ENCODE peak calls at places on chromosomes 5 and 9, in seven cellular contexts. Y is NCI-H1092, P is NCI-H774, U is iPS DF 19.7, G is AG20443, D is posterior vena cava, S is anterior cingulate cortex. J is an unnamed sample.

GRCh38 chr5:7261049-7261448 is 134.9 kb upstream of the ADCY2 start:
- DNase-seq in Y (no peak), P (peak; percentile 68), U (peak; percentile 97), G (peak; percentile 63), D (no peak), S (no peak), J (no peak)

GRCh38 chr9:135478858-135479468 is 619 bp upstream of the PPP1R26 start:
- DNase-seq in Y (no peak), P (peak; percentile 27), U (no peak), G (peak; percentile 67), D (no peak), S (peak; percentile 57), J (no peak)

GRCh38 chr5:53095931-53096525 is 13.5 kb downstream of the MOCS2 start:
- DNase-seq in Y (peak; percentile 3), P (peak; percentile 34), U (no peak), G (peak; percentile 61), D (no peak), S (peak; percentile 16), J (peak; percentile 11)

GRCh38 chr9:87310827-87311564 is 186.7 kb upstream of the DAPK1 start:
- DNase-seq in Y (no peak), P (no peak), U (no peak), G (no peak), D (no peak), S (no peak), J (no peak)

GRCh38 chr5:122726990-122727616 is 47.8 kb upstream of the SNX2 start:
- DNase-seq in Y (no peak), P (no peak), U (no peak), G (peak; percentile 72), D (no peak), S (no peak), J (no peak)

GRCh38 chr5:58074222-58074621 is 385.7 kb downstream of the PLK2 start:
- DNase-seq in Y (no peak), P (no peak), U (no peak), G (no peak), D (no peak), S (no peak), J (no peak)

GRCh38 chr9:109277451-109277850 is 43.4 kb downstream of the EPB41L4B start:
- DNase-seq in Y (no peak), P (no peak), U (no peak), G (no peak), D (no peak), S (no peak), J (no peak)

GRCh38 chr5:15263406-15263805 is 236.6 kb upstream of the FBXL7 start:
- DNase-seq in Y (no peak), P (no peak), U (no peak), G (no peak), D (no peak), S (no peak), J (no peak)

GRCh38 chr9:35569206-35569605 is 35.9 kb upstream of the TESK1 start:
- DNase-seq in Y (no peak), P (no peak), U (no peak), G (no peak), D (no peak), S (no peak), J (no peak)

GRCh38 chr5:39169081-39169480 is 50.3 kb downstream of the FYB1 start:
- DNase-seq in Y (no peak), P (no peak), U (no peak), G (peak; percentile 21), D (no peak), S (no peak), J (no peak)

GRCh38 chr5:150103678-150104549 is 17.6 kb upstream of the CSF1R start:
- DNase-seq in Y (no peak), P (no peak), U (no peak), G (no peak), D (peak; percentile 70), S (no peak), J (no peak)

GRCh38 chr9:121292801-121293241 is 24.9 kb downstream of the GSN start:
- DNase-seq in Y (no peak), P (no peak), U (no peak), G (no peak), D (no peak), S (no peak), J (no peak)

GRCh38 chr5:135651156-135651555 is 72.4 kb upstream of the CXCL14 start:
- DNase-seq in Y (no peak), P (no peak), U (no peak), G (no peak), D (no peak), S (no peak), J (no peak)

GRCh38 chr9:91949946-91950664 is at the start of gene ROR2:
- DNase-seq in Y (peak; percentile 22), P (peak; percentile 87), U (no peak), G (peak; percentile 84), D (no peak), S (no peak), J (peak; percentile 69)

GRCh38 chr9:15433661-15434060 is 11.0 kb downstream of the SNAPC3 start:
- DNase-seq in Y (no peak), P (no peak), U (no peak), G (no peak), D (no peak), S (no peak), J (no peak)

GRCh38 chr5:169742773-169743296 is 105.8 kb downstream of the DOCK2 start:
- DNase-seq in Y (no peak), P (no peak), U (no peak), G (peak; percentile 79), D (no peak), S (peak; percentile 7), J (no peak)

GRCh38 chr5:180918380-180918779 is 19.4 kb downstream of the BTNL8 start:
- DNase-seq in Y (no peak), P (no peak), U (no peak), G (no peak), D (no peak), S (no peak), J (no peak)

GRCh38 chr9:130805510-130806387 is 29.3 kb upstream of the ABL1 start:
- DNase-seq in Y (no peak), P (no peak), U (no peak), G (no peak), D (no peak), S (no peak), J (no peak)

GRCh38 chr5:43348207-43348606 is 35.0 kb upstream of the HMGCS1 start:
- DNase-seq in Y (no peak), P (no peak), U (no peak), G (no peak), D (no peak), S (no peak), J (no peak)

GRCh38 chr5:136058031-136058971 is 29.5 kb downstream of the TGFBI start:
- DNase-seq in Y (no peak), P (no peak), U (no peak), G (peak; percentile 83), D (peak; percentile 88), S (no peak), J (no peak)

GRCh38 chr9:136418182-136419091 is 8.0 kb downstream of the PMPCA start:
- DNase-seq in Y (no peak), P (no peak), U (no peak), G (no peak), D (no peak), S (no peak), J (no peak)

GRCh38 chr5:145941096-145941676 is 4.8 kb downstream of the SH3RF2 start:
- DNase-seq in Y (no peak), P (no peak), U (no peak), G (no peak), D (no peak), S (no peak), J (no peak)

GRCh38 chr5:37111426-37112382 is 137.5 kb downstream of the CPLANE1 start:
- DNase-seq in Y (no peak), P (no peak), U (no peak), G (no peak), D (no peak), S (no peak), J (no peak)

GRCh38 chr5:149996186-149996890 is 4.1 kb downstream of the TIGD6 start:
- DNase-seq in Y (no peak), P (no peak), U (no peak), G (no peak), D (no peak), S (no peak), J (no peak)

GRCh38 chr9:101388507-101388993 is 3.7 kb upstream of the BAAT start:
- DNase-seq in Y (no peak), P (peak; percentile 50), U (no peak), G (no peak), D (no peak), S (no peak), J (no peak)

GRCh38 chr9:3880851-3881250 is 355.1 kb upstream of the RFX3 start:
- DNase-seq in Y (no peak), P (no peak), U (no peak), G (peak; percentile 80), D (no peak), S (no peak), J (no peak)

GRCh38 chr5:2475902-2476301 is 275.6 kb downstream of the IRX2 start:
- DNase-seq in Y (no peak), P (no peak), U (no peak), G (no peak), D (no peak), S (no peak), J (no peak)

GRCh38 chr5:80925940-80926339 is 34.2 kb upstream of the RASGRF2 start:
- DNase-seq in Y (no peak), P (no peak), U (no peak), G (no peak), D (no peak), S (no peak), J (no peak)

GRCh38 chr5:121975294-121975693 is 13.5 kb downstream of the SRFBP1 start:
- DNase-seq in Y (no peak), P (no peak), U (no peak), G (no peak), D (no peak), S (no peak), J (no peak)

GRCh38 chr9:128104171-128104618 is 23.3 kb downstream of the PTGES2 start:
- DNase-seq in Y (peak; percentile 67), P (peak; percentile 60), U (no peak), G (no peak), D (no peak), S (no peak), J (peak; percentile 53)

GRCh38 chr9:114691046-114691955 is 9.3 kb upstream of the TEX48 start:
- DNase-seq in Y (no peak), P (no peak), U (no peak), G (peak; percentile 84), D (no peak), S (no peak), J (no peak)

GRCh38 chr5:61346511-61346910 is 14.5 kb downstream of the ZSWIM6 start:
- DNase-seq in Y (no peak), P (no peak), U (no peak), G (no peak), D (no peak), S (no peak), J (no peak)